ENCODE peak calls at places on chromosomes 1 and 21, in four cellular contexts. One of them, this sample, is unnamed.

GRCh38 chr1:28750330-28750729 is 13.6 kb downstream of the YTHDF2 start:
- ATAC-seq in upper lobe of left lung: no peak
- ATAC-seq in A549: no peak
- ATAC-seq in K562: no peak
- ATAC-seq in this sample: no peak

GRCh38 chr1:202193614-202194327 is at the start of gene LGR6:
- ATAC-seq in upper lobe of left lung: no peak
- ATAC-seq in A549: no peak
- ATAC-seq in K562: no peak
- ATAC-seq in this sample: no peak

GRCh38 chr1:220007438-220007837 is 38.9 kb downstream of the EPRS1 start:
- ATAC-seq in upper lobe of left lung: no peak
- ATAC-seq in A549: no peak
- ATAC-seq in K562: no peak
- ATAC-seq in this sample: no peak

GRCh38 chr1:79726911-79727310 is 720.4 kb upstream of the ADGRL4 start:
- ATAC-seq in upper lobe of left lung: no peak
- ATAC-seq in A549: no peak
- ATAC-seq in K562: no peak
- ATAC-seq in this sample: no peak

GRCh38 chr1:232655041-232655745 is 25.3 kb upstream of the SIPA1L2 start:
- ATAC-seq in upper lobe of left lung: no peak
- ATAC-seq in A549: no peak
- ATAC-seq in K562: no peak
- ATAC-seq in this sample: no peak

GRCh38 chr1:183569141-183569540 is 21.1 kb downstream of the NCF2 start:
- ATAC-seq in upper lobe of left lung: no peak
- ATAC-seq in A549: no peak
- ATAC-seq in K562: no peak
- ATAC-seq in this sample: no peak

GRCh38 chr1:48596036-48596435 is 124.0 kb upstream of the SPATA6 start:
- ATAC-seq in upper lobe of left lung: no peak
- ATAC-seq in A549: no peak
- ATAC-seq in K562: no peak
- ATAC-seq in this sample: no peak

GRCh38 chr21:28212056-28212455 is 780.6 kb downstream of the LTN1 start:
- ATAC-seq in upper lobe of left lung: no peak
- ATAC-seq in A549: no peak
- ATAC-seq in K562: no peak
- ATAC-seq in this sample: no peak

GRCh38 chr1:26318338-26319064 is 743 bp downstream of the CD52 start:
- ATAC-seq in upper lobe of left lung: peak
- ATAC-seq in A549: no peak
- ATAC-seq in K562: peak
- ATAC-seq in this sample: no peak

GRCh38 chr1:182634306-182635072 is 30.3 kb upstream of the RGS16 start:
- ATAC-seq in upper lobe of left lung: no peak
- ATAC-seq in A549: no peak
- ATAC-seq in K562: peak
- ATAC-seq in this sample: no peak

GRCh38 chr1:56953386-56953785 is 12.4 kb downstream of the C8B start:
- ATAC-seq in upper lobe of left lung: no peak
- ATAC-seq in A549: no peak
- ATAC-seq in K562: no peak
- ATAC-seq in this sample: no peak

GRCh38 chr21:25809013-25809412 is 74.2 kb downstream of the GABPA start:
- ATAC-seq in upper lobe of left lung: no peak
- ATAC-seq in A549: no peak
- ATAC-seq in K562: no peak
- ATAC-seq in this sample: no peak

GRCh38 chr21:42466700-42467612 is 29.1 kb downstream of the RSPH1 start:
- ATAC-seq in upper lobe of left lung: no peak
- ATAC-seq in A549: no peak
- ATAC-seq in K562: peak
- ATAC-seq in this sample: peak

GRCh38 chr1:100611086-100611485 is 73.1 kb downstream of the GPR88 start:
- ATAC-seq in upper lobe of left lung: no peak
- ATAC-seq in A549: no peak
- ATAC-seq in K562: no peak
- ATAC-seq in this sample: no peak

GRCh38 chr1:29800522-29800956 is 564.2 kb downstream of the PTPRU start:
- ATAC-seq in upper lobe of left lung: peak
- ATAC-seq in A549: no peak
- ATAC-seq in K562: no peak
- ATAC-seq in this sample: no peak

GRCh38 chr21:35226960-35227741 is 178.0 kb upstream of the RUNX1 start:
- ATAC-seq in upper lobe of left lung: no peak
- ATAC-seq in A549: no peak
- ATAC-seq in K562: no peak
- ATAC-seq in this sample: no peak

GRCh38 chr1:197099444-197099843 is 32.4 kb upstream of the F13B start:
- ATAC-seq in upper lobe of left lung: no peak
- ATAC-seq in A549: no peak
- ATAC-seq in K562: no peak
- ATAC-seq in this sample: no peak

GRCh38 chr1:25568090-25568833 is 24.9 kb downstream of the LDLRAP1 start:
- ATAC-seq in upper lobe of left lung: no peak
- ATAC-seq in A549: no peak
- ATAC-seq in K562: no peak
- ATAC-seq in this sample: peak

GRCh38 chr1:230425252-230426061 is 675 bp downstream of the PGBD5 start:
- ATAC-seq in upper lobe of left lung: no peak
- ATAC-seq in A549: peak
- ATAC-seq in K562: no peak
- ATAC-seq in this sample: no peak

GRCh38 chr1:206556047-206556747 is 48.9 kb downstream of the RASSF5 start:
- ATAC-seq in upper lobe of left lung: no peak
- ATAC-seq in A549: no peak
- ATAC-seq in K562: no peak
- ATAC-seq in this sample: no peak

GRCh38 chr1:26915204-26915842 is 1.5 kb upstream of the NR0B2 start:
- ATAC-seq in upper lobe of left lung: no peak
- ATAC-seq in A549: no peak
- ATAC-seq in K562: no peak
- ATAC-seq in this sample: no peak

GRCh38 chr1:151255381-151255780 is 847 bp downstream of the PSMD4 start:
- ATAC-seq in upper lobe of left lung: no peak
- ATAC-seq in A549: no peak
- ATAC-seq in K562: no peak
- ATAC-seq in this sample: no peak

GRCh38 chr1:206080421-206080820 is 27.4 kb downstream of the RHEX start:
- ATAC-seq in upper lobe of left lung: no peak
- ATAC-seq in A549: no peak
- ATAC-seq in K562: no peak
- ATAC-seq in this sample: no peak

GRCh38 chr1:220966874-220967631 is 87.8 kb downstream of the HLX start:
- ATAC-seq in upper lobe of left lung: no peak
- ATAC-seq in A549: no peak
- ATAC-seq in K562: peak
- ATAC-seq in this sample: no peak

GRCh38 chr1:55813619-55814018 is 598.5 kb upstream of the USP24 start:
- ATAC-seq in upper lobe of left lung: no peak
- ATAC-seq in A549: no peak
- ATAC-seq in K562: no peak
- ATAC-seq in this sample: peak

GRCh38 chr1:202892501-202892900 is 3.6 kb upstream of the RABIF start:
- ATAC-seq in upper lobe of left lung: no peak
- ATAC-seq in A549: no peak
- ATAC-seq in K562: no peak
- ATAC-seq in this sample: no peak

GRCh38 chr1:164093543-164093942 is 465.4 kb upstream of the PBX1 start:
- ATAC-seq in upper lobe of left lung: no peak
- ATAC-seq in A549: no peak
- ATAC-seq in K562: no peak
- ATAC-seq in this sample: no peak

GRCh38 chr1:95278173-95278988 is 44.4 kb downstream of the RWDD3 start:
- ATAC-seq in upper lobe of left lung: no peak
- ATAC-seq in A549: no peak
- ATAC-seq in K562: peak
- ATAC-seq in this sample: no peak

GRCh38 chr1:108590947-108591346 is 31.0 kb downstream of the EEIG2 start:
- ATAC-seq in upper lobe of left lung: peak
- ATAC-seq in A549: peak
- ATAC-seq in K562: no peak
- ATAC-seq in this sample: peak

GRCh38 chr1:175220853-175221547 is 28.4 kb upstream of the KIAA0040 start:
- ATAC-seq in upper lobe of left lung: peak
- ATAC-seq in A549: no peak
- ATAC-seq in K562: peak
- ATAC-seq in this sample: no peak

GRCh38 chr1:95233321-95233736 is 681 bp upstream of the RWDD3 start:
- ATAC-seq in upper lobe of left lung: peak
- ATAC-seq in A549: peak
- ATAC-seq in K562: peak
- ATAC-seq in this sample: peak

GRCh38 chr21:35298757-35299156 is 249.7 kb upstream of the RUNX1 start:
- ATAC-seq in upper lobe of left lung: no peak
- ATAC-seq in A549: no peak
- ATAC-seq in K562: no peak
- ATAC-seq in this sample: no peak

GRCh38 chr1:13964768-13965167 is 264.8 kb downstream of the PRDM2 start:
- ATAC-seq in upper lobe of left lung: no peak
- ATAC-seq in A549: no peak
- ATAC-seq in K562: no peak
- ATAC-seq in this sample: no peak

GRCh38 chr21:38831526-38832467 is 26.1 kb downstream of the ETS2 start:
- ATAC-seq in upper lobe of left lung: peak
- ATAC-seq in A549: peak
- ATAC-seq in K562: peak
- ATAC-seq in this sample: peak
- TF ChIP-seq EP300 in upper lobe of left lung: peak
- TF ChIP-seq EP300 in A549: no peak
- TF ChIP-seq EP300 in K562: peak
- TF ChIP-seq EP300 in this sample: peak

GRCh38 chr21:33540711-33541104 is 1.2 kb downstream of the GART start:
- ATAC-seq in upper lobe of left lung: no peak
- ATAC-seq in A549: no peak
- ATAC-seq in K562: no peak
- ATAC-seq in this sample: no peak

GRCh38 chr21:33541105-33541711 is 709 bp downstream of the GART start:
- ATAC-seq in upper lobe of left lung: no peak
- ATAC-seq in A549: no peak
- ATAC-seq in K562: peak
- ATAC-seq in this sample: no peak

GRCh38 chr21:33542640-33543504 is at the start of gene SON:
- ATAC-seq in upper lobe of left lung: peak
- ATAC-seq in A549: peak
- ATAC-seq in K562: peak
- ATAC-seq in this sample: peak

GRCh38 chr21:33543505-33544129 is 779 bp downstream of the SON start:
- ATAC-seq in upper lobe of left lung: peak
- ATAC-seq in A549: no peak
- ATAC-seq in K562: peak
- ATAC-seq in this sample: peak

DNA sequence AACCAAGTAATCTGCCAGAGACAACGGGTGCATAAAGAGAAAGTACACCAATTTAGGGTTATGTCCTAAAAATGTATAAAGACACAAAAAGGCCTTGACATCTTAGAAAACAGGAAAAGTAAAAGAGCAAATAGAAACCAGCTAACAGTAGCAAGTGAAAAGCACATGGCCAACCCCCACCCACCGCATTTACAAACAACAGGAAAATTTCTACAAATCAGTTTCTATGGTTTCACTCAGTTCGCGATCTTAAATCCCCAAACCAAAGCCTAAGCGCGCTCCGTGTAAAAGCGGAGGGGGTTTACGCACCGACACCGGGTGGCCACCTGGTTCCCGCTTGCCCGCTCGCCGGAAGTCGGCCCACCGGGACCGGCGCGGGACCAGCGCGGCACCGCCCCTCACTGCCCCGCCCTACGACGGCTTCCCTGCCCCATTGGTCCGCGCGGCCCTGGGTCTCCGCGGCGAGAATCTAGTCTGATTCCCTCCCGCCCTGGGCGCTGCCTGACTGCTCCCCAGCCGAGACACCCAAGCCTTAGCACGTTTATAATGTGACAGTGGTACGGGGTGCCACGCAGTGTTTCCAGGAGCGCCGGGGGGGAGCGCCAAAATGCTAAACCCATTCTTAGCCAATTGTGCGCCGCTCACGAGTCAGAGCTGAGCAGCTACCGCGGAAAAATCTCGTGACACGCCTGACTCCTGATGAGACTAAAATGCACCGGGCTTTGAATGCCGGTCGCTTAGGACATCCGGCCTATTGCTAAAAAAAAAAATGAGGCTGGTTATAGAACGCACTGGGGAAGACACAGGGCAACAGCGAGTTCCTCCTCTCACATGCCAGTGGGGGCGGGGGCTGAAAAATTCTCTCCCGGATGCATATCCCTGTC is at the start of gene GART:
- ATAC-seq in upper lobe of left lung: peak
- ATAC-seq in A549: peak
- ATAC-seq in K562: peak
- ATAC-seq in this sample: peak
- TF ChIP-seq EP300 in upper lobe of left lung: no peak
- TF ChIP-seq EP300 in A549: no peak
- TF ChIP-seq EP300 in K562: peak
- TF ChIP-seq EP300 in this sample: no peak

GRCh38 chr1:98924971-98925370 is 79.7 kb downstream of the PLPPR5 start:
- ATAC-seq in upper lobe of left lung: no peak
- ATAC-seq in A549: no peak
- ATAC-seq in K562: no peak
- ATAC-seq in this sample: no peak
- TF ChIP-seq EP300 in upper lobe of left lung: no peak
- TF ChIP-seq EP300 in A549: no peak
- TF ChIP-seq EP300 in K562: no peak
- TF ChIP-seq EP300 in this sample: no peak

GRCh38 chr1:23801338-23801748 is 789 bp upstream of the GALE start:
- ATAC-seq in upper lobe of left lung: no peak
- ATAC-seq in A549: no peak
- ATAC-seq in K562: peak
- ATAC-seq in this sample: no peak

GRCh38 chr1:23799570-23800395 is 771 bp downstream of the GALE start:
- ATAC-seq in upper lobe of left lung: peak
- ATAC-seq in A549: peak
- ATAC-seq in K562: peak
- ATAC-seq in this sample: peak

GRCh38 chr1:23801876-23802275 is 1.3 kb upstream of the GALE start:
- ATAC-seq in upper lobe of left lung: no peak
- ATAC-seq in A549: no peak
- ATAC-seq in K562: no peak
- ATAC-seq in this sample: no peak

GRCh38 chr1:23799255-23799569 is 1.3 kb downstream of the GALE start:
- ATAC-seq in upper lobe of left lung: no peak
- ATAC-seq in A549: no peak
- ATAC-seq in K562: no peak
- ATAC-seq in this sample: no peak

GRCh38 chr1:23800396-23801337 is at the start of gene GALE:
- ATAC-seq in upper lobe of left lung: peak
- ATAC-seq in A549: peak
- ATAC-seq in K562: peak
- ATAC-seq in this sample: peak
- TF ChIP-seq EP300 in upper lobe of left lung: no peak
- TF ChIP-seq EP300 in A549: no peak
- TF ChIP-seq EP300 in K562: peak
- TF ChIP-seq EP300 in this sample: no peak

This sample was measured in gastroesophageal sphincter.